ENCODE peak calls at places on chromosomes 11 and 22, in eight cellular contexts. One of them, this sample, is unnamed.

GRCh38 chr11:85595285-85595884 is 31.8 kb downstream of the DLG2 start:
- DNase-seq in Peyer's patch: no peak
- DNase-seq in sigmoid colon: no peak
- DNase-seq in hepatocyte: peak; percentile 54
- DNase-seq in pancreas: no peak
- DNase-seq in A549: peak; percentile 41
- DNase-seq in lower lobe of right lung: no peak
- DNase-seq in kidney: no peak
- DNase-seq in this sample: no peak

GRCh38 chr11:45960387-45961110 is 38.1 kb downstream of the LARGE2 start:
- DNase-seq in Peyer's patch: no peak
- DNase-seq in sigmoid colon: no peak
- DNase-seq in hepatocyte: no peak
- DNase-seq in pancreas: no peak
- DNase-seq in A549: no peak
- DNase-seq in lower lobe of right lung: no peak
- DNase-seq in kidney: no peak
- DNase-seq in this sample: no peak

GRCh38 chr11:111724615-111725129 is 41.5 kb downstream of the PPP2R1B start:
- DNase-seq in Peyer's patch: no peak
- DNase-seq in sigmoid colon: no peak
- DNase-seq in hepatocyte: no peak
- DNase-seq in pancreas: no peak
- DNase-seq in A549: no peak
- DNase-seq in lower lobe of right lung: no peak
- DNase-seq in kidney: no peak
- DNase-seq in this sample: no peak

GRCh38 chr11:48142886-48143285 is 73.7 kb upstream of the OR4B1 start:
- DNase-seq in Peyer's patch: no peak
- DNase-seq in sigmoid colon: no peak
- DNase-seq in hepatocyte: no peak
- DNase-seq in pancreas: no peak
- DNase-seq in A549: no peak
- DNase-seq in lower lobe of right lung: no peak
- DNase-seq in kidney: no peak
- DNase-seq in this sample: no peak

GRCh38 chr11:113059548-113059947 is 98.3 kb downstream of the NCAM1 start:
- DNase-seq in Peyer's patch: no peak
- DNase-seq in sigmoid colon: no peak
- DNase-seq in hepatocyte: no peak
- DNase-seq in pancreas: no peak
- DNase-seq in A549: no peak
- DNase-seq in lower lobe of right lung: no peak
- DNase-seq in kidney: no peak
- DNase-seq in this sample: no peak

GRCh38 chr11:46865340-46865739 is 19.3 kb upstream of the CKAP5 start:
- DNase-seq in Peyer's patch: no peak
- DNase-seq in sigmoid colon: no peak
- DNase-seq in hepatocyte: no peak
- DNase-seq in pancreas: no peak
- DNase-seq in A549: no peak
- DNase-seq in lower lobe of right lung: no peak
- DNase-seq in kidney: no peak
- DNase-seq in this sample: no peak

GRCh38 chr11:96393753-96394348 is 4.0 kb downstream of the JRKL start:
- DNase-seq in Peyer's patch: no peak
- DNase-seq in sigmoid colon: no peak
- DNase-seq in hepatocyte: peak; percentile 53
- DNase-seq in pancreas: no peak
- DNase-seq in A549: peak; percentile 20
- DNase-seq in lower lobe of right lung: no peak
- DNase-seq in kidney: no peak
- DNase-seq in this sample: no peak

GRCh38 chr11:36000616-36001190 is 56.8 kb downstream of the LDLRAD3 start:
- DNase-seq in Peyer's patch: no peak
- DNase-seq in sigmoid colon: no peak
- DNase-seq in hepatocyte: no peak
- DNase-seq in pancreas: no peak
- DNase-seq in A549: no peak
- DNase-seq in lower lobe of right lung: no peak
- DNase-seq in kidney: no peak
- DNase-seq in this sample: no peak

GRCh38 chr11:25755918-25756584 is 575.9 kb upstream of the ANO3 start:
- DNase-seq in Peyer's patch: no peak
- DNase-seq in sigmoid colon: peak; percentile 53
- DNase-seq in hepatocyte: no peak
- DNase-seq in pancreas: no peak
- DNase-seq in A549: no peak
- DNase-seq in lower lobe of right lung: peak; percentile 25
- DNase-seq in kidney: peak; percentile 60
- DNase-seq in this sample: no peak
- H3K9me3 ChIP-seq in Peyer's patch: no peaks in the 10 kb centered on the region
- H3K9me3 ChIP-seq in sigmoid colon: no peaks in the 10 kb centered on the region
- H3K9me3 ChIP-seq in hepatocyte: no peaks in the 10 kb centered on the region
- H3K9me3 ChIP-seq in pancreas: no peaks in the 10 kb centered on the region
- H3K9me3 ChIP-seq in A549: peaks cover 2% of the 10 kb centered on the region
- H3K9me3 ChIP-seq in lower lobe of right lung: no peaks in the 10 kb centered on the region
- H3K9me3 ChIP-seq in kidney: peaks cover 4% of the 10 kb centered on the region
- H3K9me3 ChIP-seq in this sample: no peaks in the 10 kb centered on the region

DNA sequence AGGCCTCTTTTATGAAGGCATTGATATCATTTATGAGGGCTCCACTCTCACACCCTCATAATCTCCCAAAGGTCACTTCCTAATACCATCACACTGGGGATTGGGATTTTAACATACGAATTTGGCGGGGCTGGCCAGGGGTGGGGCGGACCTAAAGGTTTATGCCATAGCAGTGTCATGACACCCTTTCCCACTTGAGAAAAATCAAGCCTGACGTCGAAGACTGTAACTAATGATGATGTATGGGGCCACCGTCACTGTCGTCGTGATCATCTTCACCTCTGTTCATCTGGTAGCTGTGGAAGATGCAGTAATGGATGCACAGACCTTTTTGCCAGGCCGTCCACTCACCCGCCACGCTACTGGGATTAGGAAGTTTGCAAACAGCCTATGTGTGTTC is 912.1 kb downstream of the TBC1D22A start:
- DNase-seq in Peyer's patch: no peak
- DNase-seq in sigmoid colon: no peak
- DNase-seq in hepatocyte: no peak
- DNase-seq in pancreas: no peak
- DNase-seq in A549: no peak
- DNase-seq in lower lobe of right lung: no peak
- DNase-seq in kidney: no peak
- DNase-seq in this sample: no peak
- H3K9me3 ChIP-seq in Peyer's patch: no peaks in the 10 kb centered on the region
- H3K9me3 ChIP-seq in sigmoid colon: no peaks in the 10 kb centered on the region
- H3K9me3 ChIP-seq in hepatocyte: no peaks in the 10 kb centered on the region
- H3K9me3 ChIP-seq in pancreas: no peaks in the 10 kb centered on the region
- H3K9me3 ChIP-seq in A549: no peaks in the 10 kb centered on the region
- H3K9me3 ChIP-seq in lower lobe of right lung: no peaks in the 10 kb centered on the region
- H3K9me3 ChIP-seq in kidney: no peaks in the 10 kb centered on the region
- H3K9me3 ChIP-seq in this sample: no peaks in the 10 kb centered on the region

GRCh38 chr22:49462291-49462690 is 365.4 kb downstream of the BRD1 start:
- DNase-seq in Peyer's patch: peak; percentile 19
- DNase-seq in sigmoid colon: no peak
- DNase-seq in hepatocyte: no peak
- DNase-seq in pancreas: no peak
- DNase-seq in A549: no peak
- DNase-seq in lower lobe of right lung: no peak
- DNase-seq in kidney: no peak
- DNase-seq in this sample: no peak
- H3K9me3 ChIP-seq in Peyer's patch: no peaks in the 10 kb centered on the region
- H3K9me3 ChIP-seq in sigmoid colon: no peaks in the 10 kb centered on the region
- H3K9me3 ChIP-seq in hepatocyte: no peaks in the 10 kb centered on the region
- H3K9me3 ChIP-seq in pancreas: no peaks in the 10 kb centered on the region
- H3K9me3 ChIP-seq in A549: no peaks in the 10 kb centered on the region
- H3K9me3 ChIP-seq in lower lobe of right lung: no peaks in the 10 kb centered on the region
- H3K9me3 ChIP-seq in kidney: no peaks in the 10 kb centered on the region
- H3K9me3 ChIP-seq in this sample: no peaks in the 10 kb centered on the region

GRCh38 chr11:2662024-2662312 is 37.8 kb downstream of the KCNQ1OT1 start:
- DNase-seq in Peyer's patch: peak; percentile 27
- DNase-seq in sigmoid colon: no peak
- DNase-seq in hepatocyte: no peak
- DNase-seq in pancreas: no peak
- DNase-seq in A549: no peak
- DNase-seq in lower lobe of right lung: no peak
- DNase-seq in kidney: peak; percentile 29
- DNase-seq in this sample: no peak
- H3K9me3 ChIP-seq in Peyer's patch: no peaks in the 10 kb centered on the region
- H3K9me3 ChIP-seq in sigmoid colon: peaks cover 10% of the 10 kb centered on the region
- H3K9me3 ChIP-seq in hepatocyte: peaks cover 22% of the 10 kb centered on the region
- H3K9me3 ChIP-seq in pancreas: no peaks in the 10 kb centered on the region
- H3K9me3 ChIP-seq in A549: peaks cover 69% of the 10 kb centered on the region
- H3K9me3 ChIP-seq in lower lobe of right lung: peaks cover 25% of the 10 kb centered on the region
- H3K9me3 ChIP-seq in kidney: peaks cover 38% of the 10 kb centered on the region
- H3K9me3 ChIP-seq in this sample: no peaks in the 10 kb centered on the region

GRCh38 chr22:49207008-49207775 is 620.5 kb downstream of the BRD1 start:
- DNase-seq in Peyer's patch: peak; percentile 29
- DNase-seq in sigmoid colon: peak; percentile 48
- DNase-seq in hepatocyte: no peak
- DNase-seq in pancreas: no peak
- DNase-seq in A549: no peak
- DNase-seq in lower lobe of right lung: no peak
- DNase-seq in kidney: peak; percentile 39
- DNase-seq in this sample: no peak
- H3K9me3 ChIP-seq in Peyer's patch: no peaks in the 10 kb centered on the region
- H3K9me3 ChIP-seq in sigmoid colon: no peaks in the 10 kb centered on the region
- H3K9me3 ChIP-seq in hepatocyte: no peaks in the 10 kb centered on the region
- H3K9me3 ChIP-seq in pancreas: no peaks in the 10 kb centered on the region
- H3K9me3 ChIP-seq in A549: no peaks in the 10 kb centered on the region
- H3K9me3 ChIP-seq in lower lobe of right lung: no peaks in the 10 kb centered on the region
- H3K9me3 ChIP-seq in kidney: no peaks in the 10 kb centered on the region
- H3K9me3 ChIP-seq in this sample: no peaks in the 10 kb centered on the region

DNA sequence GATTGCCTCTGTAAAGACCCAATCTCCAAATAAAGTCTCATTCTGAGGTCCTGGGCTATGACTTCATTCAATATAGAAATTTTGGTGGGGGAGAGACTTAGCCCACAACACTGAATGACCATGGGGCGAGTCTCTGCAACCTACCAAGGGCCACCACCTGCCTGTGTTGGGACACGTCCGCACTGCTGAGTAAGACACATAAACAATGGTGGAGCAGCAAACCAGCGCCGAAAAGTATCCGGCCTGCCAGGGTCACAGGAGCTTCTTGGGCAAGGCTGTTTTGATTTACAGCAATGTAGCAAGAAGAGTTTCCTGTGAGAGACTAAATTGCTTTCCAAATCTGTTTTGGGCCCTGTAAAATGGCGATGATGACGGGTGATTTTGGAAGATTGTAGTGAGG is 122.3 kb downstream of the SHANK2 start:
- DNase-seq in Peyer's patch: no peak
- DNase-seq in sigmoid colon: no peak
- DNase-seq in hepatocyte: no peak
- DNase-seq in pancreas: no peak
- DNase-seq in A549: no peak
- DNase-seq in lower lobe of right lung: no peak
- DNase-seq in kidney: peak; percentile 21
- DNase-seq in this sample: no peak
- H3K9me3 ChIP-seq in Peyer's patch: no peaks in the 10 kb centered on the region
- H3K9me3 ChIP-seq in sigmoid colon: no peaks in the 10 kb centered on the region
- H3K9me3 ChIP-seq in hepatocyte: no peaks in the 10 kb centered on the region
- H3K9me3 ChIP-seq in pancreas: no peaks in the 10 kb centered on the region
- H3K9me3 ChIP-seq in A549: no peaks in the 10 kb centered on the region
- H3K9me3 ChIP-seq in lower lobe of right lung: no peaks in the 10 kb centered on the region
- H3K9me3 ChIP-seq in kidney: no peaks in the 10 kb centered on the region
- H3K9me3 ChIP-seq in this sample: no peaks in the 10 kb centered on the region

GRCh38 chr22:49660794-49661781 is 166.6 kb downstream of the BRD1 start:
- DNase-seq in Peyer's patch: peak; percentile 43
- DNase-seq in sigmoid colon: peak; percentile 49
- DNase-seq in hepatocyte: no peak
- DNase-seq in pancreas: no peak
- DNase-seq in A549: no peak
- DNase-seq in lower lobe of right lung: peak; percentile 37
- DNase-seq in kidney: peak; percentile 58
- DNase-seq in this sample: no peak
- H3K9me3 ChIP-seq in Peyer's patch: no peaks in the 10 kb centered on the region
- H3K9me3 ChIP-seq in sigmoid colon: no peaks in the 10 kb centered on the region
- H3K9me3 ChIP-seq in hepatocyte: no peaks in the 10 kb centered on the region
- H3K9me3 ChIP-seq in pancreas: no peaks in the 10 kb centered on the region
- H3K9me3 ChIP-seq in A549: no peaks in the 10 kb centered on the region
- H3K9me3 ChIP-seq in lower lobe of right lung: no peaks in the 10 kb centered on the region
- H3K9me3 ChIP-seq in kidney: no peaks in the 10 kb centered on the region
- H3K9me3 ChIP-seq in this sample: no peaks in the 10 kb centered on the region

GRCh38 chr22:47376322-47376700 is 613.9 kb downstream of the TBC1D22A start:
- DNase-seq in Peyer's patch: no peak
- DNase-seq in sigmoid colon: peak; percentile 4
- DNase-seq in hepatocyte: no peak
- DNase-seq in pancreas: no peak
- DNase-seq in A549: no peak
- DNase-seq in lower lobe of right lung: peak; percentile 24
- DNase-seq in kidney: no peak
- DNase-seq in this sample: no peak

GRCh38 chr22:47373648-47374272 is 611.3 kb downstream of the TBC1D22A start:
- DNase-seq in Peyer's patch: peak; percentile 25
- DNase-seq in sigmoid colon: no peak
- DNase-seq in hepatocyte: no peak
- DNase-seq in pancreas: no peak
- DNase-seq in A549: no peak
- DNase-seq in lower lobe of right lung: peak; percentile 14
- DNase-seq in kidney: no peak
- DNase-seq in this sample: no peak

GRCh38 chr22:47374273-47374771 is 611.9 kb downstream of the TBC1D22A start:
- DNase-seq in Peyer's patch: peak; percentile 28
- DNase-seq in sigmoid colon: peak; percentile 52
- DNase-seq in hepatocyte: no peak
- DNase-seq in pancreas: no peak
- DNase-seq in A549: no peak
- DNase-seq in lower lobe of right lung: peak; percentile 20
- DNase-seq in kidney: peak; percentile 44
- DNase-seq in this sample: no peak

GRCh38 chr22:47375621-47376321 is 613.3 kb downstream of the TBC1D22A start:
- DNase-seq in Peyer's patch: peak; percentile 17
- DNase-seq in sigmoid colon: peak; percentile 36
- DNase-seq in hepatocyte: no peak
- DNase-seq in pancreas: no peak
- DNase-seq in A549: no peak
- DNase-seq in lower lobe of right lung: peak; percentile 25
- DNase-seq in kidney: no peak
- DNase-seq in this sample: no peak

DNA sequence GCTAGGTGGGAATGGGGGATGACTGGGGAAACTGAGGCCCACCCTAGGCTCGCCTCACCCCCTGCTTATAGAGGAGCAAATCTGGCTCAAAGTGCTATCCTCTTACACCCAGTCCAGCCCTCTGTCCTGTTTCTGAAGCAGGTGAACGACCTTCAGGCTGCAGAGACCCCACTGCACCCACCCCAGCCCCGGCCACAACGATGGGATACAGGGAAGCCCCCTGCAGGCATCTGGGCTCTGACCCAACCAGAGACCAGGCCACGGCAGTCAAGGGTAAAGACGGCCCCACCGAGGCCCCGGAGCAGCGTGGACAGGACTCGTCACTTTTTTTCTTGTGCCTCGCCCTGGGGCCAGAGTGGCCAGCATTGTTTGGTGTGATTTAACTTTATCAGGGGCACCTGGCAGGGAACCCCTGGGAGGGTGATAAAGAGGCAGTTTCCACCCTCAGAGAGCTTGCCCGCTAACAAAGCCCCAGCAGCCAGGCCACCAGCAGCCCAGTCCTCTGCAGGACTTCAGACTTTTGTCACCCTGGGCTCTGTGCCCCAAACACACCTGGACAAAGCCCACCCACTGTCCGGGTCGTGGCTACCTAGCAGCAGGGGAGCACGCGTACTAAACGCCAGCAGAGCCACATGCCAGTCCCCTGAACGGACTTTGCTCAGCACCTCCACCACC is 612.6 kb downstream of the TBC1D22A start:
- DNase-seq in Peyer's patch: peak; percentile 40
- DNase-seq in sigmoid colon: peak; percentile 39
- DNase-seq in hepatocyte: no peak
- DNase-seq in pancreas: no peak
- DNase-seq in A549: no peak
- DNase-seq in lower lobe of right lung: peak; percentile 34
- DNase-seq in kidney: no peak
- DNase-seq in this sample: no peak
- H3K9me3 ChIP-seq in Peyer's patch: no peaks in the 10 kb centered on the region
- H3K9me3 ChIP-seq in sigmoid colon: no peaks in the 10 kb centered on the region
- H3K9me3 ChIP-seq in hepatocyte: no peaks in the 10 kb centered on the region
- H3K9me3 ChIP-seq in pancreas: no peaks in the 10 kb centered on the region
- H3K9me3 ChIP-seq in A549: no peaks in the 10 kb centered on the region
- H3K9me3 ChIP-seq in lower lobe of right lung: no peaks in the 10 kb centered on the region
- H3K9me3 ChIP-seq in kidney: no peaks in the 10 kb centered on the region
- H3K9me3 ChIP-seq in this sample: no peaks in the 10 kb centered on the region